ENCODE peak calls at places on chromosomes 11 and 22, in four cellular contexts. F is GM12865; H is fibroblast of lung; Q is CD8-positive, alpha-beta T cell. T is an unnamed sample.

GRCh38 chr11:78230161-78230877 is 41.6 kb downstream of the USP35 start:
- DNase-seq in H (no peak), Q (no peak), F (no peak), T (no peak)

GRCh38 chr11:92765965-92766371 is 203.5 kb upstream of the MTNR1B start:
- DNase-seq in F (no peak), H (peak; percentile 14), Q (no peak), T (peak; percentile 11)

GRCh38 chr11:29173660-29174062 is 843.2 kb downstream of the KCNA4 start:
- DNase-seq in F (no peak), Q (no peak), H (peak; percentile 69), T (peak; percentile 10)

GRCh38 chr11:128903248-128904041 is 12.3 kb downstream of the KCNJ5 start:
- DNase-seq in Q (no peak), F (no peak), H (no peak), T (no peak)

GRCh38 chr11:62445314-62445740 is 26.5 kb downstream of the SCGB1A1 start:
- DNase-seq in Q (no peak), F (no peak), H (peak; percentile 80), T (peak; percentile 60)

GRCh38 chr22:35568751-35569725 is 28.4 kb downstream of the RASD2 start:
- DNase-seq in F (no peak), H (peak; percentile 30), Q (no peak), T (peak; percentile 78)

GRCh38 chr11:126194121-126194543 is 17.3 kb downstream of the RPUSD4 start:
- DNase-seq in H (peak; percentile 74), F (peak; percentile 35), Q (peak; percentile 33), T (peak; percentile 58)

GRCh38 chr22:30183861-30184278 is 62.7 kb downstream of the LIF start:
- DNase-seq in F (no peak), Q (no peak), H (peak; percentile 11), T (no peak)

GRCh38 chr22:18005201-18005926 is 19.0 kb downstream of the MICAL3 start:
- DNase-seq in Q (no peak), H (no peak), F (no peak), T (no peak)

GRCh38 chr11:66877585-66877984 is 20.7 kb downstream of the LRFN4 start:
- DNase-seq in Q (no peak), F (no peak), H (peak; percentile 44), T (no peak)

GRCh38 chr11:3796346-3796745 is 1.0 kb downstream of the NUP98 start:
- DNase-seq in F (no peak), H (no peak), Q (no peak), T (no peak)

GRCh38 chr11:59918987-59919589 is 19.1 kb upstream of the OOSP1 start:
- DNase-seq in F (peak; percentile 37), H (no peak), Q (no peak), T (peak; percentile 23)
- TF ChIP-seq CTCF in F (peak; percentile 37), H (no peak), Q (no peak), T (peak; percentile 29)

GRCh38 chr11:77108436-77108835 is 5.8 kb downstream of the OMP start:
- DNase-seq in Q (no peak), F (no peak), H (no peak), T (no peak)

GRCh38 chr11:77107950-77108349 is 5.3 kb downstream of the OMP start:
- DNase-seq in H (peak; percentile 91), Q (no peak), F (no peak), T (peak; percentile 96)

GRCh38 chr11:77106759-77107158 is 4.1 kb downstream of the OMP start:
- DNase-seq in F (no peak), H (no peak), Q (no peak), T (no peak)

GRCh38 chr11:77104727-77105126 is 2.1 kb downstream of the OMP start:
- DNase-seq in F (no peak), Q (no peak), H (no peak), T (no peak)

DNA sequence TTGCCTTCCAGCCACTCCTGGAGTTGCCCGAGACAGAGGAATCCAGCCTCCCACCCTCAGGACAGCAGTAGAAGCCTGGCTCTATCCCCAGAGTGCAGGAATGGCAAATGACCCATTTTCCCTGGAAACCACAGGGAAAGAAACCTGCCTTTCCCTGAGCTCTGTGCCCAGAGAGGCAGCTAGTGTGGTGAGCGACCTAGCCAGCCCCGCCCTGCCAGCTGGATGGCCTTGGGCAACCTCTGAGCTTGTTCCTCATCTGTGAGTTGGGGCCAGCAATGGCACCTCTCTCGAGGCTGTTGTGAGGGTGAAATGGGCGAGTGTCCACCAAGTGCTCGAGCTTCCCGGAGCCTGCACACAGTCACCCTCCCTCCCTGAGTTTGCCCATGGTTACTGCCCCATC is 3.7 kb downstream of the OMP start:
- DNase-seq in H (no peak), F (no peak), Q (no peak), T (no peak)
- TF ChIP-seq CTCF in H (no peak), F (no peak), Q (no peak), T (no peak)

DNA sequence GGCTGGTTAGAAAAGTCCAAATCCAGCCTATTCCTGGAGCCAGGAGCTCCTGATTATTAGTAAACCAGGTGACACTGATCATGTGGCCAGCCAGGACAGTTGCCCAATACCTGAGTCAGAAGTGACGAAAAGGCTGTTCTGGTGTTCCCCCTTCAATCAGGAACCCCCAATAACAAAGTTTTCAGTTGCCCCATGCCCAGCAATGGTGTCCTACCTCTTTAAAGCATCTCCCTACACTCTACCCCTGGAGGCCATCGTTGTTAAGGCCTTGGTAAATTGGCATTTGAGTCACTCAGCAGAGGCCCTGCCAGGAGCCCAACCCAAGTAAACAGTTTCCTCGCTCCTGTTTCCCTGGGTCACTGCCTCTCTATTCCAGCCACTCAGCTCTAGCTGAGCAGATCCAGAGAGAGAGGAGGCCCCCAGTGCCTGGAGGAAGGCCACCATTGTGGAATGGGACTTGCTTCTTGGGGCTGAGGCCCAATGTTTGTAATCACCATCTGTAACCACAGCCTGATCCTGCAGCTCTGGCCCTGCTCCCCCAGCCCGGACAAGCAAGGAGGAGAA is 25.0 kb downstream of the ARHGAP1 start:
- DNase-seq in H (peak; percentile 78), Q (no peak), F (no peak), T (peak; percentile 72)
- TF ChIP-seq CTCF in H (peak; percentile 20), Q (no peak), F (no peak), T (peak; percentile 20)

GRCh38 chr11:33732176-33732575 is 4.0 kb downstream of the CD59 start:
- DNase-seq in Q (no peak), F (peak; percentile 38), H (no peak), T (no peak)
- TF ChIP-seq CTCF in Q (no peak), F (no peak), H (no peak), T (no peak)

GRCh38 chr11:57751676-57752253 is at the start of gene BTBD18:
- DNase-seq in H (peak; percentile 70), F (peak; percentile 54), Q (no peak), T (peak; percentile 60)
- TF ChIP-seq CTCF in H (peak; percentile 60), F (peak; percentile 39), Q (no peak), T (peak; percentile 54)

GRCh38 chr22:47837703-47838102 is 1075.3 kb downstream of the TBC1D22A start:
- DNase-seq in H (peak; percentile 28), F (peak; percentile 38), Q (no peak), T (peak; percentile 11)
- TF ChIP-seq CTCF in H (peak; percentile 30), F (peak; percentile 27), Q (no peak), T (peak; percentile 32)

DNA sequence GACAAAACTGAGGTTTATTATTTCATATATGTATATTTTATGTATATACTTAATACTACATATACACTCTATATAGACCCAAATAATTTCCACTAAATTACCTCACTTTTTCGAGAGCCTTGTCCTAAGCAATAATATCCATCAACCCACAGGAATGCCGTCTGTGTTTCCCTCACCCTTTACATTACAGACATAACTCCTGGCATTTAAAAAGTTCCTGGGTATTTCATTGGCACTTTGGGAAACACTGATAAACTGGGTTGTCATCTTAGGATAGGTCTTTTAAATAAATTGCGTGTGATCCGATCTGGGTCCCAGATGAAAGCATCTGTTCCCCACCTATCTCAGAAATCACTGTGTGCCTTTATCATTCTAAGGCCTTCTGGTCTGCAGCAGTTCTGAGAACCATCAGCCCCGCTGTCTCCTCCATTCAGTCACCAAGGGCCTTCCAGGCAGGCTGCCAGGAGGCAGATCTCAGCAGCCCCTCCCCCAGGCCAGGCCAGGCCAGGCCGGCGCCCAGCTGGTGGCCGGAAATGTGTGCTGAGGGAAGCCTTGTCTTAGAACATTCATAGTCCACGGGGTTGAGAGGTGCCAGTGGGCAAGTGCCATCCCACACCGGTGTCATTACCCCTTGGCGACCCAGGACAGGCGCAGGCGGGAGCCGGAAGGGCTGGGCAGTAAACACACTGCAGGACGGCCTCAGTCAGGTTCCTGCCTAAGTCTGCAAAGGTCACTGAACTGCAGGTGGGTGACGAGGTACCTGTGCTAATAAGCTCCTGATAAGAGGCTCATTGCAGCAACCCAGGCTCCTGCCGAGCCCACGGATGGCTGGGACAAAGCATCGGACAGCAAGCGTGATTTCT is 3.3 kb downstream of the FGF19 start:
- DNase-seq in H (peak; percentile 72), Q (no peak), F (no peak), T (peak; percentile 38)
- TF ChIP-seq CTCF in H (no peak), Q (no peak), F (no peak), T (no peak)